ENCODE peak calls at places on chromosome 4, in six cellular contexts. One of them, this sample, is unnamed.

GRCh38 chr4:8599657-8600056 is 7.1 kb downstream of the CPZ start:
- DNase-seq in AG04450: peak; percentile 30
- DNase-seq in endothelial cell: no peak
- DNase-seq in left ventricle myocardium inferior: no peak
- DNase-seq in lower lobe of right lung: no peak
- DNase-seq in GM13977: no peak
- DNase-seq in this sample: peak; percentile 72

GRCh38 chr4:185017964-185018772 is at the start of gene HELT:
- DNase-seq in AG04450: no peak
- DNase-seq in endothelial cell: no peak
- DNase-seq in left ventricle myocardium inferior: no peak
- DNase-seq in lower lobe of right lung: no peak
- DNase-seq in GM13977: no peak
- DNase-seq in this sample: no peak

GRCh38 chr4:182174979-182175378 is 68.2 kb upstream of the TENM3 start:
- DNase-seq in AG04450: no peak
- DNase-seq in endothelial cell: no peak
- DNase-seq in left ventricle myocardium inferior: no peak
- DNase-seq in lower lobe of right lung: no peak
- DNase-seq in GM13977: no peak
- DNase-seq in this sample: no peak

GRCh38 chr4:57044996-57045395 is 65.2 kb downstream of the IGFBP7 start:
- DNase-seq in AG04450: no peak
- DNase-seq in endothelial cell: no peak
- DNase-seq in left ventricle myocardium inferior: no peak
- DNase-seq in lower lobe of right lung: no peak
- DNase-seq in GM13977: no peak
- DNase-seq in this sample: no peak

GRCh38 chr4:32826169-32826568 is 2106.0 kb downstream of the PCDH7 start:
- DNase-seq in AG04450: no peak
- DNase-seq in endothelial cell: no peak
- DNase-seq in left ventricle myocardium inferior: no peak
- DNase-seq in lower lobe of right lung: no peak
- DNase-seq in GM13977: no peak
- DNase-seq in this sample: no peak

GRCh38 chr4:67430989-67431388 is 114.3 kb downstream of the CENPC start:
- DNase-seq in AG04450: no peak
- DNase-seq in endothelial cell: no peak
- DNase-seq in left ventricle myocardium inferior: no peak
- DNase-seq in lower lobe of right lung: no peak
- DNase-seq in GM13977: no peak
- DNase-seq in this sample: no peak

GRCh38 chr4:92303621-92304027 is at the start of gene GRID2:
- DNase-seq in AG04450: no peak
- DNase-seq in endothelial cell: peak; percentile 60
- DNase-seq in left ventricle myocardium inferior: no peak
- DNase-seq in lower lobe of right lung: no peak
- DNase-seq in GM13977: peak; percentile 38
- DNase-seq in this sample: no peak

GRCh38 chr4:52588771-52589591 is 70.1 kb downstream of the USP46 start:
- DNase-seq in AG04450: peak; percentile 66
- DNase-seq in endothelial cell: no peak
- DNase-seq in left ventricle myocardium inferior: no peak
- DNase-seq in lower lobe of right lung: no peak
- DNase-seq in GM13977: no peak
- DNase-seq in this sample: peak; percentile 44

GRCh38 chr4:185381794-185382193 is 13.9 kb downstream of the LRP2BP start:
- DNase-seq in AG04450: no peak
- DNase-seq in endothelial cell: no peak
- DNase-seq in left ventricle myocardium inferior: no peak
- DNase-seq in lower lobe of right lung: no peak
- DNase-seq in GM13977: no peak
- DNase-seq in this sample: no peak

GRCh38 chr4:113675731-113676707 is 85.5 kb downstream of the CAMK2D start:
- DNase-seq in AG04450: no peak
- DNase-seq in endothelial cell: no peak
- DNase-seq in left ventricle myocardium inferior: no peak
- DNase-seq in lower lobe of right lung: no peak
- DNase-seq in GM13977: no peak
- DNase-seq in this sample: no peak

GRCh38 chr4:112857461-112857860 is 192.0 kb upstream of the ANK2 start:
- DNase-seq in AG04450: peak; percentile 46
- DNase-seq in endothelial cell: no peak
- DNase-seq in left ventricle myocardium inferior: no peak
- DNase-seq in lower lobe of right lung: no peak
- DNase-seq in GM13977: no peak
- DNase-seq in this sample: peak; percentile 79

GRCh38 chr4:117560329-117560728 is 474.0 kb upstream of the NDST3 start:
- DNase-seq in AG04450: peak; percentile 8
- DNase-seq in endothelial cell: no peak
- DNase-seq in left ventricle myocardium inferior: no peak
- DNase-seq in lower lobe of right lung: no peak
- DNase-seq in GM13977: no peak
- DNase-seq in this sample: no peak

GRCh38 chr4:77927991-77928925 is 65.6 kb downstream of the MRPL1 start:
- DNase-seq in AG04450: no peak
- DNase-seq in endothelial cell: no peak
- DNase-seq in left ventricle myocardium inferior: no peak
- DNase-seq in lower lobe of right lung: no peak
- DNase-seq in GM13977: no peak
- DNase-seq in this sample: no peak

GRCh38 chr4:150039790-150040189 is 38.5 kb upstream of the DCLK2 start:
- DNase-seq in AG04450: no peak
- DNase-seq in endothelial cell: no peak
- DNase-seq in left ventricle myocardium inferior: no peak
- DNase-seq in lower lobe of right lung: no peak
- DNase-seq in GM13977: no peak
- DNase-seq in this sample: no peak

GRCh38 chr4:161655148-161655547 is 508.7 kb downstream of the FSTL5 start:
- DNase-seq in AG04450: no peak
- DNase-seq in endothelial cell: no peak
- DNase-seq in left ventricle myocardium inferior: no peak
- DNase-seq in lower lobe of right lung: no peak
- DNase-seq in GM13977: no peak
- DNase-seq in this sample: no peak

GRCh38 chr4:152398060-152398459 is 137.8 kb downstream of the FBXW7 start:
- DNase-seq in AG04450: no peak
- DNase-seq in endothelial cell: no peak
- DNase-seq in left ventricle myocardium inferior: no peak
- DNase-seq in lower lobe of right lung: no peak
- DNase-seq in GM13977: no peak
- DNase-seq in this sample: no peak

GRCh38 chr4:184163813-184164212 is 53.9 kb downstream of the ENPP6 start:
- DNase-seq in AG04450: no peak
- DNase-seq in endothelial cell: peak; percentile 78
- DNase-seq in left ventricle myocardium inferior: peak; percentile 42
- DNase-seq in lower lobe of right lung: peak; percentile 73
- DNase-seq in GM13977: no peak
- DNase-seq in this sample: no peak

GRCh38 chr4:77817304-77818076 is 1.7 kb downstream of the CNOT6L start:
- DNase-seq in AG04450: no peak
- DNase-seq in endothelial cell: no peak
- DNase-seq in left ventricle myocardium inferior: no peak
- DNase-seq in lower lobe of right lung: no peak
- DNase-seq in GM13977: no peak
- DNase-seq in this sample: no peak

GRCh38 chr4:55312491-55313101 is 33.4 kb upstream of the SRD5A3 start:
- DNase-seq in AG04450: no peak
- DNase-seq in endothelial cell: peak; percentile 39
- DNase-seq in left ventricle myocardium inferior: no peak
- DNase-seq in lower lobe of right lung: no peak
- DNase-seq in GM13977: peak; percentile 9
- DNase-seq in this sample: peak; percentile 31

GRCh38 chr4:36979494-36979893 is 265.0 kb upstream of the NWD2 start:
- DNase-seq in AG04450: no peak
- DNase-seq in endothelial cell: no peak
- DNase-seq in left ventricle myocardium inferior: no peak
- DNase-seq in lower lobe of right lung: no peak
- DNase-seq in GM13977: no peak
- DNase-seq in this sample: no peak

GRCh38 chr4:1763550-1764080 is 29.5 kb upstream of the FGFR3 start:
- DNase-seq in AG04450: no peak
- DNase-seq in endothelial cell: no peak
- DNase-seq in left ventricle myocardium inferior: no peak
- DNase-seq in lower lobe of right lung: no peak
- DNase-seq in GM13977: peak; percentile 80
- DNase-seq in this sample: no peak
- TF ChIP-seq CTCF in AG04450: peak; percentile 20
- TF ChIP-seq CTCF in endothelial cell: no peak
- TF ChIP-seq CTCF in left ventricle myocardium inferior: peak; percentile 39
- TF ChIP-seq CTCF in lower lobe of right lung: peak; percentile 43
- TF ChIP-seq CTCF in GM13977: no peak
- TF ChIP-seq CTCF in this sample: peak; percentile 5

DNA sequence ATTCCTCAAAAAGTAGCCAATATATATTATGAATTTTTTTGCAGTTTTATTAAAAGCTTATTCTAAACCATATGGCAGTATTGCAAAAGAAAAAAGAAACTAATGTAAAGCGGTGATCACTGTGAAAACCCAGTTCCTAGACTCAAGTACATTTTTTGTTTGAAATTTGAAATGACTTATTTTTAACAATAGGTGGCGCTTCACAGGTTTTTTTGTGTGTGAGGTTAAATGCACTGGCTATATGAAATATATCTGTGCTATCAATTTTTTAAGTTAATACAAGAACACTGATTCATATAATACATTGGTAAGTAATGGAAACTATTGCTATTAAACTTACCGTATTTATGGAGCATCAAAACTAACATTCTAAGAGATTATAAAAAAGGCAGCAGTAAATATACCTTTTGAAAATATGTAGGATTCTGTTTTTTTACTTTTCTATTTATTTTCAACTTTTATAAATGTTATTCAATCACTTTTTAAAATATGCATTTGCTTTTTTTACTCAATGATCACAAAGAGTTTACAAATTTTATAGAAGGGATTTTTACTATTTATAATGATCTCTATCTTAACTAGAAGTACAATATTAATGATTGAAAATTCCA is 5.6 kb upstream of the SPRY1 start:
- DNase-seq in AG04450: no peak
- DNase-seq in endothelial cell: no peak
- DNase-seq in left ventricle myocardium inferior: no peak
- DNase-seq in lower lobe of right lung: no peak
- DNase-seq in GM13977: no peak
- DNase-seq in this sample: no peak
- TF ChIP-seq CTCF in AG04450: peak; percentile 56
- TF ChIP-seq CTCF in endothelial cell: peak; percentile 79
- TF ChIP-seq CTCF in left ventricle myocardium inferior: peak; percentile 64
- TF ChIP-seq CTCF in lower lobe of right lung: peak; percentile 50
- TF ChIP-seq CTCF in GM13977: peak; percentile 52
- TF ChIP-seq CTCF in this sample: peak; percentile 47

GRCh38 chr4:169342906-169343560 is 72.3 kb upstream of the SH3RF1 start:
- DNase-seq in AG04450: no peak
- DNase-seq in endothelial cell: no peak
- DNase-seq in left ventricle myocardium inferior: no peak
- DNase-seq in lower lobe of right lung: no peak
- DNase-seq in GM13977: no peak
- DNase-seq in this sample: no peak
- TF ChIP-seq CTCF in AG04450: no peak
- TF ChIP-seq CTCF in endothelial cell: no peak
- TF ChIP-seq CTCF in left ventricle myocardium inferior: no peak
- TF ChIP-seq CTCF in lower lobe of right lung: no peak
- TF ChIP-seq CTCF in GM13977: no peak
- TF ChIP-seq CTCF in this sample: no peak

GRCh38 chr4:17310269-17310652 is 201.6 kb downstream of the QDPR start:
- DNase-seq in AG04450: no peak
- DNase-seq in endothelial cell: no peak
- DNase-seq in left ventricle myocardium inferior: no peak
- DNase-seq in lower lobe of right lung: no peak
- DNase-seq in GM13977: no peak
- DNase-seq in this sample: peak; percentile 28
- TF ChIP-seq CTCF in AG04450: no peak
- TF ChIP-seq CTCF in endothelial cell: no peak
- TF ChIP-seq CTCF in left ventricle myocardium inferior: no peak
- TF ChIP-seq CTCF in lower lobe of right lung: no peak
- TF ChIP-seq CTCF in GM13977: no peak
- TF ChIP-seq CTCF in this sample: no peak

DNA sequence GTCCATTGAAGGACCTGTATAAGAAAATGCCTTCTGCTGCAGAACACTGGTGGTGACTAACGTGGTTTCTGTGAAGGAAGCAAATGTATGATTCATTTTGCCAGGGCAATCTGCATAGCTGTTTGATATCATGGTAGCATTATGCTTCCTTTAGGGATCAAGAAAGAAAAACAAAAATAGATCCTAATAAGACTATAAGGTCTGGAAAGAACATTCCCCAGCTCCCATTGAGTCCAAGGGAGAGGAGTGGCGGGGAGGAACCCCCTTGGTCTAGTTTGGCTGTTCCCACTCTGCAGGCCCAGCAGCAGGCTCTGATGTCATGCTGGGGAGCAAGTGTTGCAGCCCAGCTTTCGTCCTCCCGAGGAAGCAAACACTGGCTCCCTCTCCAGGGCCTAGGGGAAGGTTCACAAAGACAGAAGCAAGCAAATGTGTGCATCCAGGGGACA is 154.5 kb upstream of the GALNT7 start:
- DNase-seq in AG04450: no peak
- DNase-seq in endothelial cell: peak; percentile 47
- DNase-seq in left ventricle myocardium inferior: peak; percentile 23
- DNase-seq in lower lobe of right lung: no peak
- DNase-seq in GM13977: no peak
- DNase-seq in this sample: no peak
- TF ChIP-seq CTCF in AG04450: peak; percentile 47
- TF ChIP-seq CTCF in endothelial cell: no peak
- TF ChIP-seq CTCF in left ventricle myocardium inferior: no peak
- TF ChIP-seq CTCF in lower lobe of right lung: no peak
- TF ChIP-seq CTCF in GM13977: no peak
- TF ChIP-seq CTCF in this sample: peak; percentile 24

DNA sequence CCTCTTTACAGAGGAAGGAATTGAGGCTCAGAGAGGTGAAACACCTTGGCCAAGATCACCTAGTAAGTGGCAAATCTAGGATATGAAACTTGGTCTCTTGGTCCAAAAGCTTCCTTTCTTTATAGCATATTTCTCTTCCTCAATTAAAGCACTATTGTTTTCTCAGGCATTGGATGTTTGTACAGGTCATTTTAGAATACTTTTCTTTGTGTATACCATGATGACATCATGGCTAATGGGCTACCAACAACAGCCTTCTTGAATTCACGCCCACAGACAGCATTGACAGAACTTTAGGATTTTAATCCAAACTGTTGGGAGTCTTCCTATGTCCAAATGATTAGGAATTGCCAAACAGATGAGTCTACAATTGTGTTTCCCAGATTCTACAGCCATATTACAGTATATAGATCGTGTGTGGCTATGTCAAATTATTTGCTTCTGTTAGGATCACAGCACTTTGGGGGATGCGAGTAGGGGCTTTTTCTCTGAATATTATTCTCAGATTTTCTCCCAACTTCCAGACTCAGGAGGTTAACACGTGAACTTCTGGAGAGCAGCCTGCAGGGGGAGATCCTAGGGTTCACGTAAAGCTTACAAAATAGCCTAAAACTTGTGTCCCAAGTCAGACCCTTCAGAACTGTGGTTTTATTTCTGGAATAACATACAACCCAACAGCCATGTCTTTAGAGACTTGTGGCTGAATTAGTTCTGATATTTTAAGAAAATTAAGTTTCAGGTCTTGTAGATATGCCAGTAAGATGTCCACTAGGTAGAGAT is 191.8 kb downstream of the SHROOM3 start:
- DNase-seq in AG04450: no peak
- DNase-seq in endothelial cell: peak; percentile 18
- DNase-seq in left ventricle myocardium inferior: no peak
- DNase-seq in lower lobe of right lung: no peak
- DNase-seq in GM13977: no peak
- DNase-seq in this sample: no peak
- TF ChIP-seq CTCF in AG04450: peak; percentile 38
- TF ChIP-seq CTCF in endothelial cell: peak; percentile 76
- TF ChIP-seq CTCF in left ventricle myocardium inferior: peak; percentile 18
- TF ChIP-seq CTCF in lower lobe of right lung: no peak
- TF ChIP-seq CTCF in GM13977: peak; percentile 19
- TF ChIP-seq CTCF in this sample: peak; percentile 8

This sample was measured in AG09309.